ENCODE peak calls at places on chromosomes 3 and 15, in seven cellular contexts. V, K, U, Y, D, H and C are unnamed samples.

GRCh38 chr3:162742159-162742717 is 1245.6 kb downstream of the OTOL1 start:
- DNase-seq in V (no peak), K (no peak), U (no peak), Y (no peak), D (no peak), H (no peak), C (no peak)

GRCh38 chr3:87207500-87207899 is 19.6 kb upstream of the CHMP2B start:
- DNase-seq in V (no peak), K (no peak), U (peak; percentile 19), Y (no peak), D (no peak), H (no peak), C (no peak)

GRCh38 chr3:104519968-104520655 is 846.6 kb upstream of the ALCAM start:
- DNase-seq in V (no peak), K (no peak), U (no peak), Y (no peak), D (no peak), H (no peak), C (no peak)

GRCh38 chr3:174859756-174860155 is 622 bp downstream of the NAALADL2 start:
- DNase-seq in V (no peak), K (no peak), U (no peak), Y (no peak), D (no peak), H (no peak), C (no peak)

GRCh38 chr15:98738689-98739411 is 90.5 kb downstream of the IGF1R start:
- DNase-seq in V (no peak), K (no peak), U (no peak), Y (no peak), D (no peak), H (no peak), C (no peak)

GRCh38 chr3:132289311-132289710 is 27.9 kb upstream of the ACP3 start:
- DNase-seq in V (no peak), K (no peak), U (no peak), Y (no peak), D (no peak), H (no peak), C (no peak)

GRCh38 chr15:77744398-77744797 is 111.7 kb upstream of the LINGO1 start:
- DNase-seq in V (no peak), K (no peak), U (no peak), Y (no peak), D (no peak), H (no peak), C (no peak)

GRCh38 chr3:69739204-69740102 is at the start of gene MITF:
- DNase-seq in V (peak; percentile 94), K (peak; percentile 92), U (peak; percentile 84), Y (peak; percentile 89), D (peak; percentile 49), H (peak; percentile 92), C (peak; percentile 85)

GRCh38 chr3:113166357-113166718 is 45.0 kb upstream of the BOC start:
- DNase-seq in V (no peak), K (no peak), U (no peak), Y (no peak), D (no peak), H (no peak), C (no peak)

DNA sequence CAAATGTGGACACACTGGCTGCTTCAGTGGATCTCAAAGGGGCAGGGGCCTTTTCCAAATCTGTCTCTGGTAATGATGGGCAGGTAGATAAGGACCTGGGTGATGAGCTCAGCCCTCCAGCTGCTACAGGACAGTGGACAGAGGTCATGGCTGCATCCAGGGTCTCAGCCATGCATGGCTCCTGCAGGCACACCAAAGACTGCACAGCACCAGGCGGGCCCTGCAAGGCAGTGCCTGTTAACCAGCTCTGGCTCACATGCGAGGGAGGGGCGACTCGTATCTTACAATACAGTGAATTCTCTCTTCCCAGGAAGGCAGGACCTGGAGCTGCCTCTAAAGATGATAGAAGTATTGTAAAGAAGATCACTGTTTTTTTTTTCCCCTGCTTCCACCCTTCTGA is 58.7 kb downstream of the OXNAD1 start:
- DNase-seq in V (no peak), K (no peak), U (no peak), Y (no peak), D (no peak), H (no peak), C (no peak)
- TF ChIP-seq POLR2A in V (no peak), K (no peak), U (no peak), Y (no peak), D (no peak), H (no peak), C (no peak)

DNA sequence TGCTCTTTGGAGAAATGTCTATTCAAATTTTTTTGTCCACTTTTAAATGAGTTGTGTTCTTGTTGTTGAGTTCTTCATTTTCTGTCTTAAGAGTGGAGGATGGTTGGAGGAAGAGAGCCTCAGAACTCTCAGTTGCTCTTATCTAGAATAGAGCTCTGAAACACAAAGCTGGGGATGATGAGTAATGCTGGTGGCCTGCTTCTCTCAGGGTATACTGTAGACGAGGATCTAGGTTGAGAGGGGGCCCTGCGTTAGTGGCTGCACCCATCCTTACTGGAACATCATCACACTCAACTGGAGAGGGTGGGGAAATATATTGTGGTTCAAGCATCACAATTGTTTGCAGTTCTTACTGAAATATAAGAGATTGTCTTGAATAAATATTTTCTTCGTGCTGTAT is 1.8 kb downstream of the SPTSSB start:
- DNase-seq in V (no peak), K (no peak), U (no peak), Y (no peak), D (no peak), H (no peak), C (no peak)
- TF ChIP-seq POLR2A in V (no peak), K (no peak), U (no peak), Y (no peak), D (no peak), H (no peak), C (no peak)

GRCh38 chr15:40235201-40235890 is 3.5 kb upstream of the PAK6 start:
- DNase-seq in V (no peak), K (no peak), U (no peak), Y (no peak), D (no peak), H (no peak), C (no peak)
- TF ChIP-seq POLR2A in V (no peak), K (no peak), U (no peak), Y (no peak), D (no peak), H (no peak), C (no peak)

GRCh38 chr3:119498188-119498987 is at the start of gene TIMMDC1:
- DNase-seq in V (peak; percentile 98), K (peak; percentile 97), U (peak; percentile 98), Y (peak; percentile 98), D (peak; percentile 85), H (peak; percentile 97), C (peak; percentile 94)
- TF ChIP-seq POLR2A in V (peak; percentile 74), K (peak; percentile 80), U (peak; percentile 82), Y (peak; percentile 93), D (peak; percentile 95), H (peak; percentile 97), C (peak; percentile 81)

DNA sequence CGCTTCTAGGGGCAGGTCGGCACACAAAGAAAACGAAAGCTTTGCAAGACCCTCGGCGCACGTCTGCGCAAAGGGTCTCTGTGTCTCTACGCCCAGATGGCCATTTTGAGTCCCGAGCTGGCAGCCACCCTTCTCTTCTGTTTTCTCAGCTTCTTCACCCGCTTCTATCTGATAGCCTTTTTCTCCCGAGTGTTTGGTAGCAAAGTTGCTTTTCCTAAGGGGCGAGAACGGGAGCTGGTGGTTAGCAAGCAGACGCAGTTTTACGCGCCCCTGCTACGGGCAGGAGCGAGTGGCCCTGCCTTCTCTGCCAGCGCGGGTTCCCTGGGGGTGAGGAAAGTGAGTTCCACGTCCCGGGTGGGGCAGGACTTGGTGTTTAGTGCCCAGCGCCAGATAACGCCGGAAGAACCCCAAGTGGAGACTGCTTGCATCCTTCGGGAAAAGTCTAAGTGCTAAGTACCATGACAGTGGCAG is 2.9 kb upstream of the MKRN2 start:
- DNase-seq in V (peak; percentile 46), K (no peak), U (no peak), Y (peak; percentile 29), D (no peak), H (peak; percentile 72), C (no peak)
- TF ChIP-seq POLR2A in V (no peak), K (no peak), U (peak; percentile 41), Y (no peak), D (no peak), H (peak; percentile 65), C (no peak)

GRCh38 chr3:102132370-102132769 is 283.1 kb downstream of the NFKBIZ start:
- DNase-seq in V (no peak), K (peak; percentile 28), U (no peak), Y (no peak), D (no peak), H (no peak), C (no peak)

GRCh38 chr3:102140116-102140515 is 290.8 kb downstream of the NFKBIZ start:
- DNase-seq in V (no peak), K (no peak), U (no peak), Y (no peak), D (no peak), H (no peak), C (no peak)

GRCh38 chr3:102141096-102141912 is 292.0 kb downstream of the NFKBIZ start:
- DNase-seq in V (no peak), K (no peak), U (no peak), Y (no peak), D (no peak), H (no peak), C (no peak)

GRCh38 chr3:102133376-102133775 is 284.1 kb downstream of the NFKBIZ start:
- DNase-seq in V (no peak), K (no peak), U (no peak), Y (no peak), D (no peak), H (no peak), C (no peak)

GRCh38 chr3:102136183-102136582 is 286.9 kb downstream of the NFKBIZ start:
- DNase-seq in V (no peak), K (no peak), U (no peak), Y (no peak), D (no peak), H (no peak), C (no peak)
- TF ChIP-seq POLR2A in V (no peak), K (no peak), U (no peak), Y (no peak), D (no peak), H (no peak), C (no peak)

DNA sequence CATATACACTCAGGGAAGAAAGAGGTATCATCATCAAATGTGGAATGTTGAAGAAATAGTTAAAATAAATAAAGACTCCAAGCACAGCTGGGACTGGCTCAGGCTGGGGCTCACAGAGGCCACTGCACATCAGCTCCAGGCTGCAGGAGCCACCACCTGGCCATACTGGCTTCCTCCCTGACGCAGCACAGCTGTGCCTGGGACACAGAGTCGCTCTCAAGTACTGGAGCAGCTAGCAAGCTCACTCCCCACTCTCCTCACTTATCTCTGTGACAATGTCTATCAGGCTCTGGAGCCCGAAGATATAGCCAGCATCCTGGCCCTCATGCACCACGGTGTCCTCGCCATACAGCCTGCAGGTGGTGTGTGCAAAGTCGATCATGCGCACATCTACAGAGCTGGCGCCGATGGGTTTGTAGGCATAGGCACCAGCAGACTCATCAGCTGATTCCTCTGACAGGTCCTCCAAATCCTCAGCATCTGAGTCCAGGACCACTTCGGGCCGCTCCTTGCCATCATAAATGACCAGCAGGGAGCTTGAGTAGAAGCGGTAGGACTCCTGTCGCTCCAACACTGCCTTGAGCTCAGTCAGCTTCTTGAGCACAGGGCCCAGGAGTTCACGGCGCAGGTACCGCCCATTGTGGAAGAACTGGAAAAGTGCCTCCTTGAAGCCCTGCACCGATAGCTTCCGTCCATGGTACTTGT is 2.5 kb upstream of the NCKIPSD start:
- DNase-seq in V (no peak), K (no peak), U (no peak), Y (no peak), D (no peak), H (peak; percentile 37), C (no peak)
- TF ChIP-seq POLR2A in V (no peak), K (no peak), U (no peak), Y (no peak), D (no peak), H (no peak), C (no peak)